ENCODE peak calls at places on chromosome 9, in five cellular contexts. F, O, I, Z and E are unnamed samples.

GRCh38 chr9:74497750-74498615 is 848 bp downstream of the RORB start:
- DNase-seq in F (peak; percentile 69), O (no peak), I (no peak), Z (no peak), E (no peak)

GRCh38 chr9:113737414-113738271 is 138.5 kb upstream of the ZNF618 start:
- DNase-seq in F (peak; percentile 49), O (no peak), I (peak; percentile 70), Z (no peak), E (peak; percentile 43)

GRCh38 chr9:113620016-113620376 is 156.5 kb downstream of the RGS3 start:
- DNase-seq in F (peak; percentile 29), O (no peak), I (no peak), Z (no peak), E (no peak)

GRCh38 chr9:124322618-124323432 is 65.1 kb downstream of the NEK6 start:
- DNase-seq in F (no peak), O (no peak), I (no peak), Z (peak; percentile 70), E (no peak)

GRCh38 chr9:35067056-35067455 is 5.4 kb downstream of the VCP start:
- DNase-seq in F (no peak), O (no peak), I (no peak), Z (no peak), E (no peak)

GRCh38 chr9:130240410-130241197 is 25.0 kb upstream of the HMCN2 start:
- DNase-seq in F (peak; percentile 84), O (peak; percentile 21), I (peak; percentile 70), Z (no peak), E (peak; percentile 47)

GRCh38 chr9:69696802-69697201 is 24.6 kb upstream of the APBA1 start:
- DNase-seq in F (no peak), O (no peak), I (no peak), Z (no peak), E (no peak)

GRCh38 chr9:130630091-130630450 is 34.3 kb upstream of the PRDM12 start:
- DNase-seq in F (no peak), O (no peak), I (no peak), Z (no peak), E (no peak)

GRCh38 chr9:121889990-121890563 is 203.0 kb downstream of the TTLL11 start:
- DNase-seq in F (no peak), O (no peak), I (no peak), Z (no peak), E (no peak)

GRCh38 chr9:93908591-93909241 is 46.4 kb downstream of the BARX1 start:
- DNase-seq in F (no peak), O (no peak), I (peak; percentile 22), Z (no peak), E (no peak)

GRCh38 chr9:134382733-134383132 is 56.5 kb downstream of the RXRA start:
- DNase-seq in F (no peak), O (no peak), I (no peak), Z (no peak), E (no peak)

GRCh38 chr9:99199938-99200539 is 21.7 kb downstream of the ALG2 start:
- DNase-seq in F (no peak), O (no peak), I (no peak), Z (no peak), E (no peak)

GRCh38 chr9:113896713-113897112 is 20.6 kb downstream of the ZNF618 start:
- DNase-seq in F (no peak), O (no peak), I (no peak), Z (no peak), E (no peak)

GRCh38 chr9:93039456-93039855 is 19.0 kb upstream of the SUSD3 start:
- DNase-seq in F (no peak), O (no peak), I (no peak), Z (no peak), E (no peak)

GRCh38 chr9:26925609-26926008 is 21.4 kb downstream of the PLAA start:
- DNase-seq in F (no peak), O (no peak), I (no peak), Z (no peak), E (no peak)

GRCh38 chr9:91991621-91992435 is 41.8 kb upstream of the ROR2 start:
- DNase-seq in F (no peak), O (no peak), I (no peak), Z (no peak), E (no peak)

GRCh38 chr9:106862115-106862945 is 636 bp upstream of the ZNF462 start:
- DNase-seq in F (peak; percentile 73), O (no peak), I (peak; percentile 11), Z (no peak), E (no peak)

GRCh38 chr9:86176468-86176867 is 77.1 kb upstream of the GOLM1 start:
- DNase-seq in F (peak; percentile 21), O (no peak), I (no peak), Z (no peak), E (no peak)

GRCh38 chr9:91119147-91119546 is 242.6 kb downstream of the AUH start:
- DNase-seq in F (peak; percentile 33), O (no peak), I (no peak), Z (no peak), E (no peak)

GRCh38 chr9:110886832-110887231 is 151.4 kb downstream of the LPAR1 start:
- DNase-seq in F (no peak), O (no peak), I (no peak), Z (no peak), E (no peak)

GRCh38 chr9:133164209-133164590 is 486 bp upstream of the GBGT1 start:
- DNase-seq in F (no peak), O (no peak), I (no peak), Z (no peak), E (no peak)

GRCh38 chr9:88320748-88321415 is 67.4 kb upstream of the SPIN1 start:
- DNase-seq in F (no peak), O (no peak), I (no peak), Z (no peak), E (no peak)

GRCh38 chr9:36101916-36102741 is 34.4 kb upstream of the GLIPR2 start:
- DNase-seq in F (no peak), O (no peak), I (no peak), Z (peak; percentile 94), E (peak; percentile 89)

GRCh38 chr9:9246726-9247125 is 1366.1 kb downstream of the PTPRD start:
- DNase-seq in F (no peak), O (no peak), I (no peak), Z (no peak), E (no peak)

GRCh38 chr9:132579427-132579798 is 3.0 kb upstream of the BARHL1 start:
- DNase-seq in F (no peak), O (no peak), I (no peak), Z (no peak), E (no peak)

GRCh38 chr9:86075132-86075807 is 24.1 kb downstream of the GOLM1 start:
- DNase-seq in F (no peak), O (no peak), I (no peak), Z (no peak), E (no peak)

GRCh38 chr9:81878530-81878929 is 49.7 kb upstream of the SPATA31D4 start:
- DNase-seq in F (no peak), O (no peak), I (no peak), Z (no peak), E (no peak)

GRCh38 chr9:81384911-81385310 is 304.4 kb downstream of the TLE1 start:
- DNase-seq in F (no peak), O (no peak), I (no peak), Z (no peak), E (no peak)

GRCh38 chr9:9612270-9612669 is 1000.5 kb downstream of the PTPRD start:
- DNase-seq in F (no peak), O (no peak), I (no peak), Z (no peak), E (no peak)

GRCh38 chr9:33161589-33162132 is 5.5 kb downstream of the B4GALT1 start:
- DNase-seq in F (no peak), O (no peak), I (peak; percentile 52), Z (no peak), E (no peak)

GRCh38 chr9:13898957-13899356 is 415.0 kb downstream of the NFIB start:
- DNase-seq in F (no peak), O (no peak), I (no peak), Z (no peak), E (no peak)

GRCh38 chr9:3980212-3980611 is 319.7 kb downstream of the GLIS3 start:
- DNase-seq in F (no peak), O (no peak), I (no peak), Z (no peak), E (no peak)